ENCODE peak calls at places on chromosomes 5 and 9, in seven cellular contexts. K, D, Y, W, E, A and S are unnamed samples.

GRCh38 chr9:82130331-82131042 is 141.9 kb downstream of the SPATA31D1 start:
- DNase-seq in Y (no peak), W (no peak), A (no peak), K (no peak), E (no peak), D (no peak), S (no peak)

GRCh38 chr9:36268007-36268427 is 9.8 kb upstream of the GNE start:
- DNase-seq in E (no peak), D (no peak), A (no peak), K (peak), Y (no peak), W (no peak), S (no peak)

GRCh38 chr5:61228691-61229280 is 66.5 kb upstream of the SMIM15 start:
- DNase-seq in D (no peak), A (no peak), W (no peak), K (no peak), Y (no peak), E (peak), S (no peak)

GRCh38 chr9:120711354-120711753 is 2.9 kb downstream of the MEGF9 start:
- DNase-seq in E (no peak), K (no peak), Y (no peak), D (no peak), W (no peak), A (no peak), S (no peak)

GRCh38 chr5:1054018-1054798 is 45.6 kb downstream of the NKD2 start:
- DNase-seq in W (no peak), A (no peak), E (no peak), Y (peak), K (no peak), D (peak), S (no peak)

GRCh38 chr9:114317665-114318357 is 5.1 kb upstream of the ORM1 start:
- DNase-seq in W (no peak), A (no peak), E (no peak), K (peak), Y (no peak), D (no peak), S (no peak)

GRCh38 chr9:116549061-116549664 is 137.9 kb upstream of the TRIM32 start:
- DNase-seq in W (no peak), E (no peak), K (peak), A (no peak), Y (no peak), D (no peak), S (no peak)

GRCh38 chr9:131668439-131669233 is 71.2 kb downstream of the RAPGEF1 start:
- DNase-seq in K (peak), A (no peak), W (no peak), D (no peak), E (peak), Y (peak), S (no peak)

GRCh38 chr5:33817301-33817700 is 74.5 kb downstream of the ADAMTS12 start:
- DNase-seq in D (no peak), E (no peak), K (no peak), A (no peak), W (no peak), Y (no peak), S (no peak)

GRCh38 chr9:437066-438015 is 222.7 kb downstream of the DOCK8 start:
- DNase-seq in W (no peak), D (no peak), A (no peak), E (no peak), Y (no peak), K (peak), S (no peak)

GRCh38 chr9:135923508-135923907 is 16.2 kb upstream of the CAMSAP1 start:
- DNase-seq in E (no peak), W (no peak), Y (no peak), D (no peak), K (no peak), A (no peak), S (no peak)

GRCh38 chr9:135137398-135137832 is 49.9 kb downstream of the OLFM1 start:
- DNase-seq in A (peak), K (peak), E (no peak), W (no peak), Y (no peak), D (peak), S (no peak)

GRCh38 chr9:127393680-127394079 is 3.3 kb upstream of the SLC2A8 start:
- DNase-seq in W (no peak), Y (no peak), K (peak), A (no peak), D (no peak), E (no peak), S (no peak)

GRCh38 chr9:92661761-92662160 is 8.2 kb downstream of the IPPK start:
- DNase-seq in K (no peak), A (no peak), W (peak), E (no peak), D (no peak), Y (no peak), S (no peak)

GRCh38 chr9:18274693-18275092 is 199.3 kb upstream of the ADAMTSL1 start:
- DNase-seq in A (no peak), E (no peak), W (no peak), Y (no peak), D (no peak), K (peak), S (no peak)

GRCh38 chr9:74333633-74334032 is 163.5 kb upstream of the RORB start:
- DNase-seq in Y (no peak), E (no peak), W (no peak), K (no peak), D (no peak), A (no peak), S (no peak)

GRCh38 chr9:111601237-111602018 is 2.0 kb upstream of the PTGR1 start:
- DNase-seq in Y (no peak), K (peak), E (no peak), W (no peak), D (no peak), A (no peak), S (no peak)

GRCh38 chr5:37837101-37838032 is 2.5 kb downstream of the GDNF start:
- DNase-seq in W (peak), D (peak), Y (peak), A (peak), K (peak), E (peak), S (peak)

GRCh38 chr5:37836173-37837100 is 3.4 kb downstream of the GDNF start:
- DNase-seq in E (peak), W (no peak), A (no peak), Y (peak), K (peak), D (peak), S (no peak)

GRCh38 chr5:37839441-37840035 is 303 bp downstream of the GDNF start:
- DNase-seq in E (peak), D (peak), Y (no peak), W (peak), A (peak), K (peak), S (peak)

GRCh38 chr5:37838933-37839341 is 904 bp downstream of the GDNF start:
- DNase-seq in D (peak), W (no peak), K (no peak), E (peak), A (no peak), Y (peak), S (no peak)

DNA sequence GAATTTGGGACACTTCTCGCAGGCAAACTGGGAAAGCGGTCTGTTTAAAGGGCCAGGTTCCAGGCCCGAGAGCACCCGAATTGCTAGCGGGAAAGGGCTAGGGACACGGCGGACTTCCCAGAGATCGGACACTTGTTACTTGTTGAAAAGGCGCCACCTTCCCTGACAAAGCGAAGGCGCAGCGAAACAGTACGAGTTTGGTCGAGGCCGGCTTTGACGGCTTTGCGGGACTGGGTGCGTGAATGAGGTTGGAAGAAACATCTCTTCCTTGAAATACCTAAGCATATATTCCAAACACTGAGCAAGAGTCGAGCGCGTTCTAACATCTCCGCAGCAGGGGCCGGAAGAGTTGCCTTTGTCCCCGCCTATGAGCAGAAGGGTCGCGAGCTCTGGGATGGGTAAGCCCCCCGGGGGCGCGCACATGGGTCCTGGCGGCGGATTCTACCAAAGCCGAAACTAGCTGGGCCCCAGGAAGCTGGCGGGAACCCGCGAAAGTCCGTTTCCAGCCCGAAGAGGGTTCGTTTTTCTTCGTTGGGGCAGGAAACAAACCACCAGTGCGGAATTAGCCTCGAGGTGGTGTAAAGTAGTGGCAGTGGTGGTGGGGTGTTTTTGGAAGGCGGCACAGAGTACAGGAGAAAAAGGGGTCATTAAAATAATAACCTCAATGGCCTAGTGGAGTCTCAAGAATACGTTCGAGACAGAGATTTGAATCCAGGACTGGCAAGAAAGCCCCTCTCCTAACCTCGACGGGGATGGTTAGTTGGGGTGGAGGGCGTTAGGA is 1.5 kb downstream of the GDNF start:
- DNase-seq in Y (peak), D (peak), E (peak), K (peak), A (peak), W (no peak), S (no peak)
- TF ChIP-seq CTCF in Y (no peak), D (no peak), E (no peak), K (peak), A (no peak), W (peak), S (peak)

DNA sequence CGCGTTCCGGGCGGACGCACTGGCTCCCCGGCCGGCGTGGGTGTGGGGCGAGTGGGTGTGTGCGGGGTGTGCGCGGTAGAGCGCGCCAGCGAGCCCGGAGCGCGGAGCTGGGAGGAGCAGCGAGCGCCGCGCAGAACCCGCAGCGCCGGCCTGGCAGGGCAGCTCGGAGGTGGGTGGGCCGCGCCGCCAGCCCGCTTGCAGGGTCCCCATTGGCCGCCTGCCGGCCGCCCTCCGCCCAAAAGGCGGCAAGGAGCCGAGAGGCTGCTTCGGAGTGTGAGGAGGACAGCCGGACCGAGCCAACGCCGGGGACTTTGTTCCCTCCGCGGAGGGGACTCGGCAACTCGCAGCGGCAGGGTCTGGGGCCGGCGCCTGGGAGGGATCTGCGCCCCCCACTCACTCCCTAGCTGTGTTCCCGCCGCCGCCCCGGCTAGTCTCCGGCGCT is at the start of gene DAPK1:
- DNase-seq in W (no peak), D (peak), K (peak), Y (peak), A (peak), E (peak), S (peak)
- TF ChIP-seq CTCF in W (peak), D (peak), K (no peak), Y (no peak), A (peak), E (peak), S (peak)

GRCh38 chr9:77449177-77450092 is 198.7 kb downstream of the GNA14 start:
- DNase-seq in Y (no peak), K (peak), A (no peak), E (no peak), W (no peak), D (no peak), S (no peak)
- TF ChIP-seq CTCF in Y (no peak), K (peak), A (peak), E (no peak), W (peak), D (peak), S (no peak)

GRCh38 chr5:132663771-132664695 is 6.1 kb downstream of the IL13 start:
- DNase-seq in Y (no peak), K (no peak), D (no peak), W (no peak), A (no peak), E (peak), S (no peak)

GRCh38 chr5:132664696-132665209 is 6.8 kb downstream of the IL13 start:
- DNase-seq in W (no peak), A (no peak), K (no peak), D (no peak), E (no peak), Y (no peak), S (no peak)

GRCh38 chr5:132662004-132662401 is 4.0 kb downstream of the IL13 start:
- DNase-seq in E (no peak), W (no peak), K (no peak), D (no peak), A (no peak), Y (no peak), S (no peak)

GRCh38 chr5:132661231-132662003 is 3.4 kb downstream of the IL13 start:
- DNase-seq in D (no peak), A (no peak), Y (no peak), E (peak), K (peak), W (no peak), S (no peak)

DNA sequence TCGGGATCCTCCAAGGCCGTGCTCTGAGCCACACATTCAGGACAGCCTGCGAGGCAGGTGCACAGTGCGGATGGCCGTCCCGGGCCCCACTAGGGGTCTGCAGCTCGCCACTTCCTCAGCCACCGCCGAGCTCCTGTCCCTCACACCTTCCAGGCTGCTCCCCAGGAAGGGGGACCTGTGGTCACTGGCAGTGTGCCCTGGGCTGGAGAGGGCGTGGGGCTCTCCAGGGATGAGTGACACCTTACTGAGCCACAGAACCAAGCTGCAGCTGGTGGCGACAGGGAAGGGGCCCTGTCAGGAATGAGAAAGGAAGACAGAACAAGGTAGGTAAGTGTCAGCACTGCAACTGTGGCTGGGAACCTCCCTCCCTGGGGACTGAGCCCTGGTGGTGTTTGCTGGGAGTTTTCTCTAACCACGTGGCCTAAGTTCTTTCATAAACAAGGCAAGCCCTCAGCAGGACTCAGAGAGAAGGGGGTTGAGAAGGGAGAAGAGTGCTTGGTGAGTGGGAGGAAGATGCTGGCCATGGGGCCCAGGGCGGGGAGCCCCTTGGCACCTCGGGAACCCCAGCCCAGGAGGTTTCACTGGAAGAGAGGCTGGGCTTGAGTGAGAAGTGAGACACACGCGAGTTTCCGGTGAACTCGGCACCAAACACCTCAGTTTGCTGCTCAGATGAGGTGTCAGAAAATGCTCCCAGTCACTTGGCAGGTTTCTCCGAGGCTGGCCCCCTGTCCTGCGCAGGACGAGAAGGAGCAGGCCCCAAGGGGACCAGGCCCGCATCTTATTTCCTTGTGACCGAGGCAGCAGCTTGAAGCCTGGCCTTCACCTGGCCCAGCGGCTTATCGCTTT is 5.2 kb downstream of the IL13 start:
- DNase-seq in A (no peak), K (peak), W (no peak), E (peak), Y (no peak), D (peak), S (no peak)
- TF ChIP-seq CTCF in A (peak), K (no peak), W (no peak), E (no peak), Y (no peak), D (no peak), S (no peak)

DNA sequence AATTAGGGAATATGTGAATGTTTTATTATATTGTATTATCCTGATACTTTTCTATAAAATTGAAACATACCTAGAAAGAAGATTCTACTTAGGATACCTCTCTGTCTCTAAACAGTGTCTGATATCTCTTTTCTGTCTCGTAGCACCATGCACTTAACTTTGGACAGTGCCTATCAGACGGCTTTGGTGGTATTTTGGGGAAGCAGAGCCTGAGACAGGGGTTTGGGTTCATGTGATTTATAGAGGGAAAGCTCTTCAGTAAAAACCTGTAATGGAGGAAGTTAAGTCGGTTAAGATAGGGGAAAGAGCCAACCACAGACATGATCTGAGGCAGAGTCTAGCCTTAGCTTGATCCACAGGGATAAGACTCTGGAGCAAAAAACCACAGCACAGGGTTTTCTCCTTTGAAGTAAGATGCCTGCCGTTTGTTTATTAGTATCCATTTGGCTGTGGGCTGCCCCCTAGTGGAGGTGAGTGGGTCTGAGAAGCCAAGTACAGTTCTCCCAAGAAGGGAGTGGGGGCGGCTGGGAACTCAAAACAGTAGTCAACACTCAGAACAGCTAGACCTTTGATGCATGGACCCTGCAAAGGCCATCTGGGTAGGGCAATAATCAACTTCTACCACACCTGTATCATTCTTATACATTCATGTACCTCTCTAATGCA is 141.2 kb upstream of the ASTN2 start:
- DNase-seq in K (peak), Y (no peak), D (peak), W (no peak), A (peak), E (peak), S (peak)
- TF ChIP-seq CTCF in K (peak), Y (no peak), D (peak), W (peak), A (peak), E (peak), S (peak)

GRCh38 chr9:76894198-76894597 is 11.7 kb downstream of the PRUNE2 start:
- DNase-seq in K (no peak), D (no peak), Y (no peak), E (no peak), A (no peak), W (no peak), S (no peak)
- TF ChIP-seq CTCF in K (peak), D (no peak), Y (no peak), E (no peak), A (no peak), W (no peak), S (no peak)

DNA sequence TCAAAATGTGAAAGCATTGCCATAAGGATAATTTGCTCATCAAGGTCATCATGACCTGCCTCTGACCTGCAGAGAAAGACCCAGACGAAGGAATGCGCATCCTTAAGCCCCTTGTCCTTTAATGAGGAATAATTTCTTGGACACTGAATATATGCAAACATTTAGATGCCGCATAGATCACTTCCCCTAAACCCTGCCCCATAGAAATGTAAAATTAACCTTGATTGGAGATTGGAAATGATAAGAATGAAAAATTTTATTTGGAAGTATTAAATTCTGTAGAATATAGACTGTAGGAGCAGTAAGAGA is 233.1 kb downstream of the ARHGAP26 start:
- DNase-seq in E (no peak), W (no peak), K (no peak), D (no peak), A (no peak), Y (no peak), S (no peak)
- TF ChIP-seq CTCF in E (no peak), W (peak), K (no peak), D (no peak), A (no peak), Y (peak), S (no peak)

GRCh38 chr5:149837680-149838269 is 106.8 kb downstream of the PDE6A start:
- DNase-seq in E (no peak), Y (no peak), W (no peak), D (peak), K (peak), A (peak), S (peak)
- TF ChIP-seq CTCF in E (no peak), Y (no peak), W (peak), D (peak), K (peak), A (peak), S (peak)

GRCh38 chr5:137462816-137463520 is 36.2 kb downstream of the SPOCK1 start:
- DNase-seq in Y (no peak), E (no peak), D (no peak), A (no peak), W (no peak), K (no peak), S (no peak)
- TF ChIP-seq CTCF in Y (no peak), E (no peak), D (no peak), A (no peak), W (no peak), K (no peak), S (no peak)